ENCODE peak calls at places on chromosomes 2 and 18, in five cellular contexts. X, N, W, L and F are unnamed samples.

GRCh38 chr2:46296840-46297545 is at the start of gene EPAS1:
- DNase-seq in X (peak), N (peak), W (peak), L (peak), F (peak)

GRCh38 chr2:109269956-109270757 is 141.2 kb downstream of the SH3RF3 start:
- DNase-seq in X (no peak), N (peak), W (no peak), L (no peak), F (no peak)

GRCh38 chr2:134917219-134917957 is 1.2 kb upstream of the CCNT2 start:
- DNase-seq in X (no peak), N (no peak), W (no peak), L (no peak), F (no peak)

GRCh38 chr2:74199275-74199701 is 873 bp downstream of the MTHFD2 start:
- DNase-seq in X (no peak), N (no peak), W (no peak), L (no peak), F (no peak)

GRCh38 chr2:200377774-200378336 is 71.4 kb downstream of the SPATS2L start:
- DNase-seq in X (no peak), N (no peak), W (no peak), L (no peak), F (peak)

GRCh38 chr2:238441262-238442114 is 14.8 kb downstream of the ASB1 start:
- DNase-seq in X (no peak), N (no peak), W (no peak), L (no peak), F (no peak)

GRCh38 chr2:163610817-163611556 is 124.8 kb downstream of the FIGN start:
- DNase-seq in X (no peak), N (no peak), W (no peak), L (peak), F (no peak)

GRCh38 chr2:235570256-235570655 is 76.4 kb downstream of the AGAP1 start:
- DNase-seq in X (no peak), N (no peak), W (peak), L (no peak), F (no peak)

GRCh38 chr2:235024951-235025773 is 73.3 kb downstream of the SH3BP4 start:
- DNase-seq in X (no peak), N (no peak), W (no peak), L (peak), F (no peak)

GRCh38 chr2:200913654-200914053 is 24.5 kb downstream of the NIF3L1 start:
- DNase-seq in X (no peak), N (no peak), W (peak), L (no peak), F (peak)

GRCh38 chr2:28615691-28616090 is 119.8 kb downstream of the PLB1 start:
- DNase-seq in X (no peak), N (no peak), W (no peak), L (no peak), F (no peak)

GRCh38 chr2:175824243-175824642 is 177.8 kb downstream of the LNPK start:
- DNase-seq in X (no peak), N (no peak), W (no peak), L (no peak), F (no peak)

GRCh38 chr2:210593166-210593565 is 36.8 kb downstream of the CPS1 start:
- DNase-seq in X (no peak), N (no peak), W (no peak), L (no peak), F (no peak)

GRCh38 chr18:2070636-2071035 is 500.7 kb downstream of the METTL4 start:
- DNase-seq in X (no peak), N (no peak), W (no peak), L (no peak), F (no peak)

GRCh38 chr2:10773841-10774341 is 38.7 kb downstream of the PDIA6 start:
- DNase-seq in X (no peak), N (no peak), W (no peak), L (no peak), F (no peak)

GRCh38 chr2:60337142-60337497 is 216.3 kb downstream of the BCL11A start:
- DNase-seq in X (no peak), N (no peak), W (no peak), L (no peak), F (no peak)

GRCh38 chr2:226797289-226797988 is 2.2 kb downstream of the IRS1 start:
- DNase-seq in X (no peak), N (peak), W (peak), L (no peak), F (no peak)

GRCh38 chr2:85785027-85785822 is 31.4 kb downstream of the ATOH8 start:
- DNase-seq in X (no peak), N (peak), W (peak), L (peak), F (peak)

GRCh38 chr2:96153991-96154431 is 8.8 kb upstream of the DUSP2 start:
- DNase-seq in X (no peak), N (peak), W (no peak), L (no peak), F (no peak)

GRCh38 chr2:46703588-46703987 is 212.0 kb downstream of the MCFD2 start:
- DNase-seq in X (no peak), N (no peak), W (no peak), L (no peak), F (no peak)

GRCh38 chr18:49697757-49698595 is 115.4 kb downstream of the ACAA2 start:
- DNase-seq in X (no peak), N (no peak), W (peak), L (no peak), F (no peak)

GRCh38 chr18:36127866-36128845 is 984 bp downstream of the SLC39A6 start:
- DNase-seq in X (no peak), N (no peak), W (peak), L (no peak), F (no peak)

GRCh38 chr2:9753665-9754531 is 89.4 kb upstream of the TAF1B start:
- DNase-seq in X (no peak), N (no peak), W (no peak), L (no peak), F (no peak)

GRCh38 chr2:27109083-27109482 is 9.8 kb downstream of the CGREF1 start:
- DNase-seq in X (no peak), N (no peak), W (no peak), L (no peak), F (no peak)

GRCh38 chr2:205734436-205734835 is 52.1 kb downstream of the NRP2 start:
- DNase-seq in X (no peak), N (no peak), W (peak), L (no peak), F (peak)

GRCh38 chr2:174972924-174973323 is 32.3 kb downstream of the CHN1 start:
- DNase-seq in X (no peak), N (no peak), W (peak), L (no peak), F (peak)